ENCODE peak calls at places on chromosome 1, in four cellular contexts. One of them, this sample, is unnamed. For H3K9me3, the result is how much of the 10 kb centered on the place peaks cover.

GRCh38 chr1:38858833-38859560 is 575 bp downstream of the RRAGC start:
- DNase-seq in SJSA1: peak
- DNase-seq in PC-9: peak
- DNase-seq in ovary: peak
- DNase-seq in this sample: no peak

GRCh38 chr1:99627615-99628014 is 18.3 kb upstream of the PALMD start:
- DNase-seq in SJSA1: no peak
- DNase-seq in ovary: no peak
- DNase-seq in PC-9: no peak
- DNase-seq in this sample: no peak

GRCh38 chr1:44012411-44012810 is 18.9 kb downstream of the SLC6A9 start:
- DNase-seq in SJSA1: no peak
- DNase-seq in PC-9: no peak
- DNase-seq in ovary: no peak
- DNase-seq in this sample: no peak

GRCh38 chr1:218585565-218586184 is 240.5 kb downstream of the TGFB2 start:
- DNase-seq in PC-9: peak
- DNase-seq in ovary: no peak
- DNase-seq in SJSA1: peak
- DNase-seq in this sample: no peak

GRCh38 chr1:9890224-9890731 is 19.8 kb downstream of the CTNNBIP1 start:
- DNase-seq in ovary: peak
- DNase-seq in SJSA1: peak
- DNase-seq in PC-9: peak
- DNase-seq in this sample: no peak

GRCh38 chr1:163275222-163275621 is 46.5 kb upstream of the NUF2 start:
- DNase-seq in ovary: no peak
- DNase-seq in PC-9: no peak
- DNase-seq in SJSA1: no peak
- DNase-seq in this sample: no peak

GRCh38 chr1:214123061-214123784 is 135.4 kb downstream of the PROX1 start:
- DNase-seq in PC-9: peak
- DNase-seq in ovary: peak
- DNase-seq in SJSA1: peak
- DNase-seq in this sample: no peak

GRCh38 chr1:166507347-166507746 is 331.9 kb upstream of the POGK start:
- DNase-seq in ovary: no peak
- DNase-seq in PC-9: no peak
- DNase-seq in SJSA1: no peak
- DNase-seq in this sample: no peak

GRCh38 chr1:153760440-153760839 is 14.8 kb upstream of the SLC27A3 start:
- DNase-seq in ovary: no peak
- DNase-seq in PC-9: no peak
- DNase-seq in SJSA1: no peak
- DNase-seq in this sample: no peak

GRCh38 chr1:89826594-89826993 is 5.8 kb downstream of the LRRC8D start:
- DNase-seq in SJSA1: no peak
- DNase-seq in ovary: no peak
- DNase-seq in PC-9: peak
- DNase-seq in this sample: no peak

GRCh38 chr1:217393901-217394300 is 237.0 kb downstream of the GPATCH2 start:
- DNase-seq in PC-9: no peak
- DNase-seq in SJSA1: no peak
- DNase-seq in ovary: no peak
- DNase-seq in this sample: no peak

GRCh38 chr1:25565188-25565591 is 21.8 kb downstream of the LDLRAP1 start:
- DNase-seq in PC-9: no peak
- DNase-seq in ovary: no peak
- DNase-seq in SJSA1: no peak
- DNase-seq in this sample: no peak

GRCh38 chr1:76959581-76959980 is 92.3 kb downstream of the ST6GALNAC5 start:
- DNase-seq in SJSA1: no peak
- DNase-seq in PC-9: no peak
- DNase-seq in ovary: no peak
- DNase-seq in this sample: no peak

GRCh38 chr1:20634594-20635084 is 1.4 kb downstream of the PINK1 start:
- DNase-seq in ovary: no peak
- DNase-seq in PC-9: peak
- DNase-seq in SJSA1: no peak
- DNase-seq in this sample: no peak

GRCh38 chr1:226355679-226356583 is 47.0 kb upstream of the LIN9 start:
- DNase-seq in SJSA1: no peak
- DNase-seq in ovary: peak
- DNase-seq in PC-9: no peak
- DNase-seq in this sample: no peak

GRCh38 chr1:45557422-45557944 is 6.9 kb downstream of the AKR1A1 start:
- DNase-seq in SJSA1: no peak
- DNase-seq in ovary: no peak
- DNase-seq in PC-9: peak
- DNase-seq in this sample: no peak

GRCh38 chr1:119742193-119742592 is 26.5 kb downstream of the HMGCS2 start:
- DNase-seq in PC-9: no peak
- DNase-seq in ovary: no peak
- DNase-seq in SJSA1: no peak
- DNase-seq in this sample: no peak

GRCh38 chr1:43563779-43564616 is 33.3 kb downstream of the PTPRF start:
- DNase-seq in PC-9: peak
- DNase-seq in SJSA1: no peak
- DNase-seq in ovary: peak
- DNase-seq in this sample: no peak

GRCh38 chr1:41404308-41404755 is 43.1 kb downstream of the FOXO6 start:
- DNase-seq in PC-9: peak
- DNase-seq in SJSA1: peak
- DNase-seq in ovary: no peak
- DNase-seq in this sample: no peak

GRCh38 chr1:86981482-86982311 is 67.3 kb downstream of the HS2ST1 start:
- DNase-seq in SJSA1: no peak
- DNase-seq in ovary: no peak
- DNase-seq in PC-9: no peak
- DNase-seq in this sample: no peak

GRCh38 chr1:26288311-26288941 is 8.5 kb downstream of the SH3BGRL3 start:
- DNase-seq in SJSA1: no peak
- DNase-seq in ovary: no peak
- DNase-seq in PC-9: no peak
- DNase-seq in this sample: no peak

GRCh38 chr1:29703596-29703995 is 467.3 kb downstream of the PTPRU start:
- DNase-seq in SJSA1: peak
- DNase-seq in PC-9: peak
- DNase-seq in ovary: no peak
- DNase-seq in this sample: no peak

GRCh38 chr1:119275145-119275929 is 93.2 kb upstream of the HAO2 start:
- DNase-seq in PC-9: peak
- DNase-seq in SJSA1: peak
- DNase-seq in ovary: no peak
- DNase-seq in this sample: peak

DNA sequence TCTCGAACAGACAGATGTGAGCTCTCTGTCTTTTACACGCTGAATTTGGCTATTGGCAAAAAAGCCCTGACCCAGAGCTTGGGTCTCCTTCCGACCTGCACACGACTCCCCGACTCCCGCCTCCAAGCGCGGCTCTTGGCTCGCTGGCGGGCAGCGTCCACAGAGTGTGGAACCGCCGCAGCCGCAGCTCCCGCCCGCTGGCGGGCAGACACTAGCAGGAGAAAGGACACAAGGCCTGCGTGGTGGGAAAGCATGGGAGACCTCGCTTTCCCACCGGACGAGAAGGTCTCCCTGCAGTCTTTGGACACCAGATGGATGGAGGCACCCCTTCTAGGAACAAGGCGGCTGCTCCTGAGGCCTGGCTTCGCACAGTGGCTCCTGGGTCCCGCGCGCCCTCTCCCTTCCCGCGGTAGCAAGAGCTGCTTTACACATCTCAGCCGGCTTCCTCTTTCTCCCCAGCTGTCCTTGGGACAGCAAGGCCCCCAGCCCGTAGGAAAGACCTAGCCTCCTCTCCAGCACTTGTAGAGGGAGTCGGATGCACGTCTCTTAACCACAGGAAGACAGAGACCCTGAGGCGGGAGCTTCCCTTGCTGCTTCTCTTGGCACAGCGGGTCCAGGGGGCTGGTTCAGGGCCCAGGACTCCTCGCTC is 92.1 kb downstream of the PRKAB2 start:
- DNase-seq in PC-9: no peak
- DNase-seq in SJSA1: no peak
- DNase-seq in ovary: no peak
- DNase-seq in this sample: no peak
- H3K9me3 ChIP-seq in PC-9: under half
- H3K9me3 ChIP-seq in SJSA1: under half
- H3K9me3 ChIP-seq in ovary: under half
- H3K9me3 ChIP-seq in this sample: under half

GRCh38 chr1:228546541-228547463 is 59.6 kb downstream of the RNF187 start:
- DNase-seq in SJSA1: no peak
- DNase-seq in PC-9: no peak
- DNase-seq in ovary: no peak
- DNase-seq in this sample: no peak
- H3K9me3 ChIP-seq in SJSA1: under half
- H3K9me3 ChIP-seq in PC-9: under half
- H3K9me3 ChIP-seq in ovary: under half
- H3K9me3 ChIP-seq in this sample: under half

GRCh38 chr1:2835650-2836159 is 34.2 kb upstream of the TTC34 start:
- DNase-seq in ovary: no peak
- DNase-seq in SJSA1: no peak
- DNase-seq in PC-9: no peak
- DNase-seq in this sample: no peak

GRCh38 chr1:2837316-2837715 is 35.8 kb upstream of the TTC34 start:
- DNase-seq in ovary: no peak
- DNase-seq in PC-9: no peak
- DNase-seq in SJSA1: no peak
- DNase-seq in this sample: no peak

GRCh38 chr1:2836333-2836970 is 35.0 kb upstream of the TTC34 start:
- DNase-seq in ovary: no peak
- DNase-seq in PC-9: no peak
- DNase-seq in SJSA1: no peak
- DNase-seq in this sample: no peak

GRCh38 chr1:2837823-2838222 is 36.3 kb upstream of the TTC34 start:
- DNase-seq in SJSA1: no peak
- DNase-seq in ovary: no peak
- DNase-seq in PC-9: no peak
- DNase-seq in this sample: no peak

GRCh38 chr1:2840036-2840809 is 38.7 kb upstream of the TTC34 start:
- DNase-seq in PC-9: no peak
- DNase-seq in SJSA1: no peak
- DNase-seq in ovary: no peak
- DNase-seq in this sample: peak
- H3K9me3 ChIP-seq in PC-9: under half
- H3K9me3 ChIP-seq in SJSA1: under half
- H3K9me3 ChIP-seq in ovary: under half
- H3K9me3 ChIP-seq in this sample: under half

DNA sequence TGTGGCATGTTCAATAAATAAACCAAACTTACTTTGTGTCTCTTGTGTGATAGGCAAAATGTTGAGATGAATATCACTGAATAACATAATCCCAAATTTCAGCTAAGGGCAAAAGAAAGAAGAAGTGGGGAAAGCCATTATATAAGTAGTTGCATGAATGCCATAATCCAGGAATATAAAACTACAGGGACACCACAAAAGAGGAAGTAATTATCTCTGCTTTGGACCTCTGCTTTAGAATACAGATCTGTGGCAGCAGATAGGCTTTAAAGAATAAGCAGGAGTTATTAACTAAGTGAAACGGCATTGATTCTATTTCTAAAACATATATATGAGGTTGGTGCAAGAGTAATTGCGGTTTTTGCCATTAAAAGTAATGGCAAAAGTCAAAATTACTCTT is 288.5 kb upstream of the SNX7 start:
- DNase-seq in ovary: no peak
- DNase-seq in SJSA1: no peak
- DNase-seq in PC-9: no peak
- DNase-seq in this sample: no peak
- H3K9me3 ChIP-seq in ovary: under half
- H3K9me3 ChIP-seq in SJSA1: under half
- H3K9me3 ChIP-seq in PC-9: under half
- H3K9me3 ChIP-seq in this sample: under half

GRCh38 chr1:4481451-4481850 is 173.0 kb upstream of the AJAP1 start:
- DNase-seq in PC-9: no peak
- DNase-seq in SJSA1: no peak
- DNase-seq in ovary: no peak
- DNase-seq in this sample: no peak
- H3K9me3 ChIP-seq in PC-9: under half
- H3K9me3 ChIP-seq in SJSA1: under half
- H3K9me3 ChIP-seq in ovary: under half
- H3K9me3 ChIP-seq in this sample: under half

GRCh38 chr1:12387641-12388040 is 157.8 kb downstream of the VPS13D start:
- DNase-seq in SJSA1: no peak
- DNase-seq in PC-9: peak
- DNase-seq in ovary: no peak
- DNase-seq in this sample: no peak
- H3K9me3 ChIP-seq in SJSA1: under half
- H3K9me3 ChIP-seq in PC-9: under half
- H3K9me3 ChIP-seq in ovary: under half
- H3K9me3 ChIP-seq in this sample: under half

DNA sequence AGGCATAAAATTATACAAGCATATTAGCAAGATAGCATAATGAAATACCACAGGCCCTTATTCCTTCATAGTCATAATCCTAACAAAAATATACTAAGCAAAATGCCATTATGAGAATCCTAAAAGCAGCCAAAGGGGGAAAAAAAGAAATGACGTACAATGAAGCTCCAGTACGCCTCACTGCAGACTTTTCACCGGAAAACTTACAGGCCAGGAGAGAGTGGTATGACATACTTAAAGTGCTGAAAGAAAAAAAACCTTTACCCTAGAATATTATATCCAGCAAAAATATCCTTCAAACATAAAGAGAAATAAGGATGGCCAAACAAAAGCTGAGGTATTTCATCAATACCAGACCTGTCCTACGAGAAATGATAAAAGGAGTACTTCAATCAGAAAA is 19.5 kb downstream of the ZNF695 start:
- DNase-seq in ovary: no peak
- DNase-seq in PC-9: no peak
- DNase-seq in SJSA1: no peak
- DNase-seq in this sample: no peak
- H3K9me3 ChIP-seq in ovary: under half
- H3K9me3 ChIP-seq in PC-9: under half
- H3K9me3 ChIP-seq in SJSA1: under half
- H3K9me3 ChIP-seq in this sample: under half

This sample was measured in T-helper 17 cell.